ENCODE peak calls at places on chromosomes 13 and 19, in nine cellular contexts. One of them, this sample, is unnamed.

GRCh38 chr13:46561691-46562090 is 8.7 kb downstream of the LRCH1 start:
- DNase-seq in transverse colon: no peak
- DNase-seq in adrenal gland: no peak
- DNase-seq in suprapubic skin: no peak
- DNase-seq in IMR-90: peak; percentile 70
- DNase-seq in stomach: no peak
- DNase-seq in HepG2: no peak
- DNase-seq in tibial nerve: no peak
- DNase-seq in ovary: no peak
- DNase-seq in this sample: no peak

GRCh38 chr19:805600-806550 is 8.6 kb downstream of the PTBP1 start:
- DNase-seq in IMR-90: no peak
- DNase-seq in transverse colon: no peak
- DNase-seq in tibial nerve: no peak
- DNase-seq in stomach: no peak
- DNase-seq in suprapubic skin: no peak
- DNase-seq in ovary: no peak
- DNase-seq in adrenal gland: no peak
- DNase-seq in HepG2: no peak
- DNase-seq in this sample: no peak

GRCh38 chr13:40179421-40179820 is 487.0 kb downstream of the FOXO1 start:
- DNase-seq in adrenal gland: no peak
- DNase-seq in tibial nerve: no peak
- DNase-seq in stomach: no peak
- DNase-seq in transverse colon: no peak
- DNase-seq in ovary: no peak
- DNase-seq in suprapubic skin: no peak
- DNase-seq in IMR-90: no peak
- DNase-seq in HepG2: no peak
- DNase-seq in this sample: no peak

GRCh38 chr19:6113616-6114188 is 3.4 kb upstream of the RFX2 start:
- DNase-seq in ovary: no peak
- DNase-seq in stomach: peak; percentile 32
- DNase-seq in HepG2: no peak
- DNase-seq in transverse colon: no peak
- DNase-seq in adrenal gland: no peak
- DNase-seq in suprapubic skin: no peak
- DNase-seq in tibial nerve: no peak
- DNase-seq in IMR-90: no peak
- DNase-seq in this sample: no peak

GRCh38 chr19:32058131-32058530 is 287.3 kb upstream of the ZNF507 start:
- DNase-seq in tibial nerve: no peak
- DNase-seq in HepG2: no peak
- DNase-seq in stomach: no peak
- DNase-seq in transverse colon: no peak
- DNase-seq in adrenal gland: no peak
- DNase-seq in IMR-90: no peak
- DNase-seq in ovary: no peak
- DNase-seq in suprapubic skin: no peak
- DNase-seq in this sample: no peak

GRCh38 chr19:506404-507285 is 652 bp upstream of the TPGS1 start:
- DNase-seq in stomach: peak; percentile 99
- DNase-seq in HepG2: peak; percentile 99
- DNase-seq in IMR-90: peak; percentile 84
- DNase-seq in suprapubic skin: peak; percentile 98
- DNase-seq in transverse colon: peak; percentile 97
- DNase-seq in tibial nerve: peak; percentile 97
- DNase-seq in ovary: no peak
- DNase-seq in adrenal gland: peak; percentile 100
- DNase-seq in this sample: peak; percentile 99

GRCh38 chr13:95156208-95156607 is 145.0 kb downstream of the ABCC4 start:
- DNase-seq in adrenal gland: no peak
- DNase-seq in stomach: no peak
- DNase-seq in suprapubic skin: no peak
- DNase-seq in IMR-90: peak; percentile 17
- DNase-seq in ovary: no peak
- DNase-seq in tibial nerve: no peak
- DNase-seq in HepG2: peak; percentile 6
- DNase-seq in transverse colon: no peak
- DNase-seq in this sample: no peak

GRCh38 chr13:23741879-23742510 is 147.2 kb downstream of the MIPEP start:
- DNase-seq in transverse colon: no peak
- DNase-seq in stomach: no peak
- DNase-seq in HepG2: no peak
- DNase-seq in ovary: no peak
- DNase-seq in adrenal gland: no peak
- DNase-seq in suprapubic skin: no peak
- DNase-seq in tibial nerve: no peak
- DNase-seq in IMR-90: no peak
- DNase-seq in this sample: no peak

GRCh38 chr19:55173186-55173716 is 6.8 kb upstream of the DNAAF3 start:
- DNase-seq in tibial nerve: no peak
- DNase-seq in IMR-90: no peak
- DNase-seq in transverse colon: no peak
- DNase-seq in stomach: no peak
- DNase-seq in HepG2: no peak
- DNase-seq in ovary: no peak
- DNase-seq in adrenal gland: no peak
- DNase-seq in suprapubic skin: no peak
- DNase-seq in this sample: no peak

GRCh38 chr19:52600639-52601024 is 30.5 kb downstream of the ZNF701 start:
- DNase-seq in suprapubic skin: peak; percentile 81
- DNase-seq in HepG2: peak; percentile 54
- DNase-seq in IMR-90: peak; percentile 3
- DNase-seq in transverse colon: peak; percentile 77
- DNase-seq in adrenal gland: no peak
- DNase-seq in tibial nerve: no peak
- DNase-seq in ovary: peak; percentile 44
- DNase-seq in stomach: peak; percentile 33
- DNase-seq in this sample: no peak

GRCh38 chr19:38015216-38015615 is 108.2 kb downstream of the SIPA1L3 start:
- DNase-seq in ovary: no peak
- DNase-seq in HepG2: no peak
- DNase-seq in tibial nerve: no peak
- DNase-seq in adrenal gland: no peak
- DNase-seq in stomach: no peak
- DNase-seq in suprapubic skin: no peak
- DNase-seq in transverse colon: no peak
- DNase-seq in IMR-90: no peak
- DNase-seq in this sample: no peak

GRCh38 chr19:5339950-5340636 is 519 bp downstream of the PTPRS start:
- DNase-seq in adrenal gland: no peak
- DNase-seq in IMR-90: no peak
- DNase-seq in transverse colon: no peak
- DNase-seq in ovary: peak; percentile 45
- DNase-seq in suprapubic skin: no peak
- DNase-seq in HepG2: no peak
- DNase-seq in stomach: no peak
- DNase-seq in tibial nerve: no peak
- DNase-seq in this sample: no peak

GRCh38 chr13:33490461-33491327 is 205.1 kb upstream of the STARD13 start:
- DNase-seq in ovary: no peak
- DNase-seq in tibial nerve: no peak
- DNase-seq in suprapubic skin: no peak
- DNase-seq in transverse colon: no peak
- DNase-seq in stomach: no peak
- DNase-seq in adrenal gland: no peak
- DNase-seq in IMR-90: no peak
- DNase-seq in HepG2: no peak
- DNase-seq in this sample: no peak

GRCh38 chr19:57786286-57786685 is 16.8 kb downstream of the ZNF586 start:
- DNase-seq in ovary: no peak
- DNase-seq in suprapubic skin: no peak
- DNase-seq in IMR-90: no peak
- DNase-seq in tibial nerve: no peak
- DNase-seq in adrenal gland: no peak
- DNase-seq in transverse colon: no peak
- DNase-seq in HepG2: no peak
- DNase-seq in stomach: no peak
- DNase-seq in this sample: no peak

GRCh38 chr13:80348308-80348707 is 7.4 kb upstream of the SPRY2 start:
- DNase-seq in IMR-90: no peak
- DNase-seq in suprapubic skin: no peak
- DNase-seq in HepG2: no peak
- DNase-seq in adrenal gland: no peak
- DNase-seq in stomach: no peak
- DNase-seq in tibial nerve: no peak
- DNase-seq in transverse colon: no peak
- DNase-seq in ovary: no peak
- DNase-seq in this sample: no peak

GRCh38 chr13:62432906-62433305 is 1017.3 kb upstream of the PCDH20 start:
- DNase-seq in IMR-90: no peak
- DNase-seq in tibial nerve: no peak
- DNase-seq in HepG2: no peak
- DNase-seq in stomach: no peak
- DNase-seq in ovary: no peak
- DNase-seq in suprapubic skin: no peak
- DNase-seq in adrenal gland: no peak
- DNase-seq in transverse colon: no peak
- DNase-seq in this sample: no peak
- TF ChIP-seq POLR2A in IMR-90: no peak
- TF ChIP-seq POLR2A in tibial nerve: no peak
- TF ChIP-seq POLR2A in HepG2: no peak
- TF ChIP-seq POLR2A in stomach: no peak
- TF ChIP-seq POLR2A in ovary: no peak
- TF ChIP-seq POLR2A in suprapubic skin: no peak
- TF ChIP-seq POLR2A in adrenal gland: no peak
- TF ChIP-seq POLR2A in transverse colon: no peak
- TF ChIP-seq POLR2A in this sample: no peak

GRCh38 chr19:8001651-8001994 is 3.8 kb downstream of the ELAVL1 start:
- DNase-seq in stomach: no peak
- DNase-seq in ovary: no peak
- DNase-seq in tibial nerve: no peak
- DNase-seq in IMR-90: no peak
- DNase-seq in adrenal gland: no peak
- DNase-seq in transverse colon: no peak
- DNase-seq in suprapubic skin: no peak
- DNase-seq in HepG2: no peak
- DNase-seq in this sample: peak; percentile 21

GRCh38 chr19:8005534-8006256 is at the start of gene ELAVL1:
- DNase-seq in suprapubic skin: peak; percentile 90
- DNase-seq in ovary: peak; percentile 91
- DNase-seq in transverse colon: peak; percentile 92
- DNase-seq in stomach: peak; percentile 93
- DNase-seq in adrenal gland: peak; percentile 88
- DNase-seq in HepG2: peak; percentile 74
- DNase-seq in IMR-90: peak; percentile 85
- DNase-seq in tibial nerve: peak; percentile 84
- DNase-seq in this sample: peak; percentile 74

GRCh38 chr19:8004723-8005513 is 523 bp downstream of the ELAVL1 start:
- DNase-seq in tibial nerve: no peak
- DNase-seq in stomach: no peak
- DNase-seq in transverse colon: no peak
- DNase-seq in ovary: peak; percentile 44
- DNase-seq in adrenal gland: no peak
- DNase-seq in IMR-90: peak; percentile 21
- DNase-seq in HepG2: no peak
- DNase-seq in suprapubic skin: no peak
- DNase-seq in this sample: no peak

GRCh38 chr19:8001995-8002849 is 3.2 kb downstream of the ELAVL1 start:
- DNase-seq in adrenal gland: peak; percentile 76
- DNase-seq in transverse colon: peak; percentile 87
- DNase-seq in tibial nerve: peak; percentile 63
- DNase-seq in IMR-90: peak; percentile 75
- DNase-seq in suprapubic skin: peak; percentile 87
- DNase-seq in HepG2: peak; percentile 75
- DNase-seq in ovary: peak; percentile 87
- DNase-seq in stomach: peak; percentile 85
- DNase-seq in this sample: peak; percentile 97

DNA sequence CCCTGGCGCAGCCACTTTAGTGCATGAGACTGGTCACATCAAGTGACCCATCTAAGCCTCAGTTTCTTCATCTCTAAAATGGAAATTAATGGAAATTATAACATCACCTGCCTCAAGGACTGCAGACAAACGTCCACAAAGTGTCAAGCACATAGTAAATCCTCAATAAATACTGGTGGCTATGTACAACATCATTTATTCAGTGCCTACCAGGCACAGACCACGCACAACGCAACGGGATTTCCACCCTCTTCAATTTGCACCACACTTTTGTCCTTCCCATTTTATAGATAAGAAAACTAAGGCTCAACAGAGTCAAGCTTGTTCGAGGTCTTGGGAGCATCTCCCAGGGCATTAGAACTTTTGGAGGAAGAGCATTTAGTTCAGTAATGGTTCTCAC is 1.4 kb downstream of the ELAVL1 start:
- DNase-seq in ovary: no peak
- DNase-seq in HepG2: no peak
- DNase-seq in transverse colon: no peak
- DNase-seq in stomach: no peak
- DNase-seq in IMR-90: no peak
- DNase-seq in adrenal gland: no peak
- DNase-seq in tibial nerve: no peak
- DNase-seq in suprapubic skin: no peak
- DNase-seq in this sample: no peak
- H3K4me3 ChIP-seq in ovary: peak overlapping the region; percentile 89
- H3K4me3 ChIP-seq in HepG2: peak overlapping the region; percentile 87
- H3K4me3 ChIP-seq in transverse colon: no peak overlapping the region
- H3K4me3 ChIP-seq in stomach: peak overlapping the region; percentile 81
- H3K4me3 ChIP-seq in IMR-90: peak overlapping the region; percentile 99
- H3K4me3 ChIP-seq in adrenal gland: peak overlapping the region; percentile 86
- H3K4me3 ChIP-seq in tibial nerve: peak overlapping the region; percentile 95
- H3K4me3 ChIP-seq in suprapubic skin: peak overlapping the region; percentile 86
- H3K4me3 ChIP-seq in this sample: no peak overlapping the region

GRCh38 chr19:18989316-18989715 is 44.0 kb downstream of the SUGP2 start:
- DNase-seq in suprapubic skin: no peak
- DNase-seq in adrenal gland: no peak
- DNase-seq in stomach: no peak
- DNase-seq in ovary: no peak
- DNase-seq in HepG2: no peak
- DNase-seq in transverse colon: no peak
- DNase-seq in IMR-90: no peak
- DNase-seq in tibial nerve: no peak
- DNase-seq in this sample: no peak
- TF ChIP-seq POLR2A in suprapubic skin: no peak
- TF ChIP-seq POLR2A in adrenal gland: no peak
- TF ChIP-seq POLR2A in stomach: no peak
- TF ChIP-seq POLR2A in ovary: no peak
- TF ChIP-seq POLR2A in HepG2: no peak
- TF ChIP-seq POLR2A in transverse colon: no peak
- TF ChIP-seq POLR2A in IMR-90: no peak
- TF ChIP-seq POLR2A in tibial nerve: no peak
- TF ChIP-seq POLR2A in this sample: no peak

DNA sequence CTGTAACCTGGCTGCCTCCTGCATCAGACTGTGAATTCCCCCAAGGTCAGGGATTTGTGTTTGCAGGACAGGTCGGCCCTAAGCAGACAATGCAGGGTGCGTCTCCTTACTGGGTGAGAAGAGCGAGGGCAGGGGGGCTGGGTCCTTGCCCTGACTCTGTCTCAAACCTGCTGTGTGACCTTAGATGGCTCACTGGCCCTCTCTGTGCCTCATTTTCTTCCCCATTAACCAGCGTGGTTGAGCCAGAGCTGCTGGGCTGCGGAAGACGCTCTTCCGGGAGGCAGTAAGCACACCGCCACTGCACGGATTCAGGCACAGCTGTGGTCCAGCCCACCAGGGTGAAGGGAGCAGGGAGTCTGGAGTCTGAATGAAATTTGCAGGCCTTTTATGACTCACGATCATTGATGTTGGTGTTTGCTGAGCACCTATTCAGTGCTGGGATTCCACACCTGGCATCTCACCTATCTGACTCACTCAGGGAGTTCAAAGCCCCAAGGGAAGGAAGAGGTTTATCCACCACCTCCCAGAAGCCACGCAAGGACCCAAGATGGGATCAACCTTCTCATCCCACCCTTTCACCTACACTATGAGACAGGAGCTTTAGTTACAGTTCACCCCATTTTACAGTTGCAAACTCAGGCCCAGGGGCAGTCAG is 2.5 kb downstream of the AKT1S1 start:
- DNase-seq in adrenal gland: no peak
- DNase-seq in IMR-90: no peak
- DNase-seq in tibial nerve: no peak
- DNase-seq in HepG2: no peak
- DNase-seq in ovary: peak; percentile 39
- DNase-seq in stomach: no peak
- DNase-seq in transverse colon: no peak
- DNase-seq in suprapubic skin: no peak
- DNase-seq in this sample: no peak
- H3K4me3 ChIP-seq in adrenal gland: no peak overlapping the region
- H3K4me3 ChIP-seq in IMR-90: no peak overlapping the region
- H3K4me3 ChIP-seq in tibial nerve: no peak overlapping the region
- H3K4me3 ChIP-seq in HepG2: no peak overlapping the region
- H3K4me3 ChIP-seq in ovary: no peak overlapping the region
- H3K4me3 ChIP-seq in stomach: no peak overlapping the region
- H3K4me3 ChIP-seq in transverse colon: no peak overlapping the region
- H3K4me3 ChIP-seq in suprapubic skin: no peak overlapping the region
- H3K4me3 ChIP-seq in this sample: no peak overlapping the region

This sample was measured in lower leg skin.